ENCODE peak calls at places on chromosome 16, in ten cellular contexts. X, M, F, G, T, H, I, Y, B and V are unnamed samples.

GRCh38 chr16:59324462-59324861 is 590.3 kb upstream of the GOT2 start:
- DNase-seq in F (no peak), I (no peak), B (no peak), Y (no peak), G (no peak), M (no peak), H (no peak), X (peak), T (peak), V (no peak)

GRCh38 chr16:51569204-51569911 is 418.3 kb upstream of the SALL1 start:
- DNase-seq in G (no peak), T (peak), H (no peak), Y (no peak), X (peak), B (no peak), F (peak), M (no peak), I (no peak), V (no peak)

GRCh38 chr16:23903001-23903414 is 67.2 kb downstream of the PRKCB start:
- DNase-seq in I (no peak), G (no peak), M (no peak), F (no peak), H (no peak), B (no peak), T (peak), X (no peak), Y (peak), V (no peak)

GRCh38 chr16:76176153-76176552 is 101.0 kb upstream of the CNTNAP4 start:
- DNase-seq in Y (no peak), B (no peak), X (no peak), G (no peak), I (no peak), F (peak), T (no peak), M (no peak), H (no peak), V (no peak)

GRCh38 chr16:57341441-57342303 is 16.9 kb upstream of the CCL22 start:
- DNase-seq in H (no peak), Y (peak), T (peak), X (peak), I (no peak), F (no peak), B (no peak), M (no peak), G (peak), V (peak)

GRCh38 chr16:49350265-49351103 is 23.1 kb upstream of the C16orf78 start:
- DNase-seq in G (peak), F (peak), M (peak), B (no peak), I (peak), X (peak), H (no peak), Y (peak), T (peak), V (peak)

GRCh38 chr16:24610421-24610765 is 71.0 kb downstream of the RBBP6 start:
- DNase-seq in G (no peak), H (no peak), M (peak), X (peak), Y (peak), I (peak), T (peak), F (no peak), B (no peak), V (no peak)

GRCh38 chr16:15644306-15644961 is 1.5 kb upstream of the MARF1 start:
- DNase-seq in F (peak), H (no peak), I (no peak), M (no peak), X (no peak), T (peak), Y (peak), B (no peak), G (peak), V (no peak)

GRCh38 chr16:25721439-25721838 is 29.7 kb downstream of the HS3ST4 start:
- DNase-seq in B (no peak), X (no peak), G (no peak), I (no peak), Y (no peak), T (no peak), M (no peak), H (no peak), F (no peak), V (no peak)

GRCh38 chr16:27498916-27499658 is 50.6 kb downstream of the GTF3C1 start:
- DNase-seq in G (no peak), B (peak), M (no peak), Y (no peak), I (peak), X (no peak), H (no peak), F (no peak), T (no peak), V (no peak)

GRCh38 chr16:13325396-13325795 is 424.0 kb downstream of the SHISA9 start:
- DNase-seq in Y (no peak), H (no peak), F (no peak), X (no peak), I (no peak), M (no peak), T (no peak), G (no peak), B (no peak), V (no peak)

GRCh38 chr16:86899757-86900156 is 321.4 kb downstream of the FOXL1 start:
- DNase-seq in M (no peak), Y (no peak), I (no peak), B (no peak), X (peak), F (no peak), H (no peak), T (peak), G (no peak), V (no peak)

GRCh38 chr16:86634290-86634689 is 55.9 kb downstream of the FOXL1 start:
- DNase-seq in G (no peak), Y (peak), X (peak), B (no peak), M (no peak), H (no peak), I (no peak), T (peak), F (no peak), V (no peak)

GRCh38 chr16:76653390-76654026 is 376.3 kb downstream of the CNTNAP4 start:
- DNase-seq in G (peak), X (peak), F (peak), M (no peak), Y (peak), T (peak), I (no peak), H (no peak), B (peak), V (peak)

GRCh38 chr16:74439685-74440084 is 18.4 kb upstream of the CLEC18B start:
- DNase-seq in F (no peak), T (no peak), B (no peak), G (no peak), M (no peak), H (no peak), I (no peak), Y (no peak), X (no peak), V (no peak)

GRCh38 chr16:6206080-6206479 is 1108.5 kb upstream of the EEF2KMT start:
- DNase-seq in F (no peak), G (no peak), I (no peak), H (no peak), X (no peak), B (no peak), M (no peak), T (no peak), Y (no peak), V (no peak)

GRCh38 chr16:46947900-46948547 is 25.4 kb downstream of the DNAJA2 start:
- DNase-seq in B (no peak), Y (peak), T (peak), M (no peak), G (no peak), I (peak), F (peak), H (no peak), X (peak), V (no peak)

GRCh38 chr16:62625291-62625690 is 589.1 kb upstream of the CDH8 start:
- DNase-seq in M (no peak), I (no peak), X (no peak), G (no peak), H (no peak), T (no peak), B (no peak), Y (no peak), F (no peak), V (no peak)

GRCh38 chr16:81841709-81842108 is 62.6 kb downstream of the PLCG2 start:
- DNase-seq in F (peak), I (no peak), M (no peak), G (no peak), H (no peak), Y (no peak), T (no peak), X (no peak), B (no peak), V (no peak)

GRCh38 chr16:66365588-66365987 is 903 bp upstream of the CDH5 start:
- DNase-seq in B (no peak), M (peak), G (no peak), I (no peak), T (peak), Y (peak), X (peak), H (no peak), F (no peak), V (no peak)

GRCh38 chr16:88194397-88195020 is 188.2 kb upstream of the ZNF469 start:
- DNase-seq in Y (peak), T (no peak), B (no peak), I (no peak), F (no peak), X (peak), G (no peak), H (no peak), M (no peak), V (peak)

GRCh38 chr16:12079411-12079965 is 103.0 kb downstream of the SNX29 start:
- DNase-seq in I (no peak), T (no peak), B (no peak), G (no peak), X (no peak), F (no peak), Y (no peak), M (no peak), H (no peak), V (no peak)

GRCh38 chr16:68328860-68329370 is 18.1 kb downstream of the PRMT7 start:
- DNase-seq in F (no peak), M (no peak), G (no peak), T (no peak), Y (no peak), B (no peak), H (no peak), X (no peak), I (no peak), V (no peak)
- TF ChIP-seq CTCF in F (no peak), M (no peak), G (no peak), T (no peak), Y (no peak), B (no peak), H (no peak), X (no peak), I (no peak), V (no peak)

GRCh38 chr16:3086596-3087242 is 12.4 kb downstream of the ZSCAN10 start:
- DNase-seq in B (no peak), H (no peak), T (no peak), Y (no peak), G (no peak), M (no peak), I (peak), X (no peak), F (no peak), V (no peak)

GRCh38 chr16:3088925-3089716 is 10.0 kb downstream of the ZSCAN10 start:
- DNase-seq in Y (no peak), I (peak), T (no peak), H (no peak), B (no peak), G (no peak), X (no peak), M (no peak), F (no peak), V (no peak)

GRCh38 chr16:3088450-3088849 is 10.6 kb downstream of the ZSCAN10 start:
- DNase-seq in F (no peak), T (no peak), H (no peak), Y (no peak), I (peak), G (no peak), M (no peak), X (no peak), B (no peak), V (no peak)

GRCh38 chr16:3087243-3087791 is 11.8 kb downstream of the ZSCAN10 start:
- DNase-seq in X (no peak), F (no peak), M (peak), I (peak), H (no peak), T (no peak), Y (no peak), B (no peak), G (no peak), V (no peak)

GRCh38 chr16:3087836-3088235 is 11.3 kb downstream of the ZSCAN10 start:
- DNase-seq in X (no peak), I (peak), G (no peak), H (no peak), F (no peak), M (peak), B (no peak), Y (no peak), T (no peak), V (no peak)
- H3K4me3 ChIP-seq in X (no peak), I (no peak), G (no peak), H (no peak), F (no peak), M (peak), B (no peak), Y (no peak), T (no peak), V (no peak)

DNA sequence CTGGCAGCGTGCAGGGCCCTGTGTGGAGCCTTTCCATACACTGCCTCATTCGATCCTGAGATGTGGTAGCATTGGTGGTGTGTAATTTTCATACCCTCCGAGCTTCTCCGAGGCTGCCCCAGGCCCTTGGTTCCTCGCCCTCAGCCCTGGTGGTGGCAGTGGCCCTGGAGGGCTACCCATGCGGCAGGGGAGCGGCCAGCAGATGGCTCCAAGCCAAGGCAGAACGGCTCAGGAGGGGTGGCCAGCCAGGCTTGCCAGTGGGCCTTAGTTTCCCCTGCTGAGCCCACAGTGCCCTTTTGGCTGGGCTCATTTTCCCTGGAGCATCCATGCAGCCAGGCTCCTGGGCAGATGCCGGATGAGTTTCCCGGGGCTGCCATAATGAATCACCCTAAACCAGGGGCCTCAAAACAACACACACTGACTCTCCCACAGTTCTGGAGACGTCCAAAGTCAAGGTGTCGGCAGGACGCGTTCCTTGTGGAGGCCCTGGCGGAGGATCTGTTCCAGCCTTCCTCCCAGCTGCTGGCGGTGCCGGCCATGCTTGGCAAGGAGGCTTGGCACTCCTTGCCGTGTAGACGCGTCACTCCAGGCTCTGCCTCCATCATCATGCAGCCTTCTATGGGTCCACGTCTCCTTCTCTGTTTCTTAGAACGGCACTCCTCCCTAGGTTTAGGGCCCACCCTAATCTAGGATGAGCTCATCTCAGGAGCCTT is 158.8 kb upstream of the GSE1 start:
- DNase-seq in T (no peak), G (no peak), B (no peak), Y (no peak), X (no peak), F (no peak), I (no peak), M (no peak), H (no peak), V (no peak)
- TF ChIP-seq CTCF in T (no peak), G (no peak), B (no peak), Y (no peak), X (no peak), F (no peak), I (no peak), M (no peak), H (no peak), V (no peak)

GRCh38 chr16:31083981-31084380 is 4.8 kb downstream of the PRSS53 start:
- DNase-seq in T (no peak), H (no peak), X (no peak), B (no peak), G (no peak), F (no peak), M (no peak), Y (no peak), I (no peak), V (no peak)

GRCh38 chr16:31085873-31086628 is 2.7 kb downstream of the PRSS53 start:
- DNase-seq in B (no peak), G (no peak), X (no peak), I (no peak), M (no peak), F (no peak), H (no peak), T (no peak), Y (no peak), V (no peak)

GRCh38 chr16:31084584-31085298 is 4.0 kb downstream of the PRSS53 start:
- DNase-seq in M (no peak), G (no peak), X (no peak), B (no peak), I (no peak), F (no peak), Y (no peak), T (no peak), H (no peak), V (no peak)

GRCh38 chr16:31086629-31086906 is 2.2 kb downstream of the PRSS53 start:
- DNase-seq in M (no peak), Y (no peak), T (no peak), H (no peak), F (no peak), I (no peak), G (no peak), X (no peak), B (no peak), V (no peak)

GRCh38 chr16:31085371-31085770 is 3.4 kb downstream of the PRSS53 start:
- DNase-seq in B (no peak), X (no peak), Y (no peak), F (no peak), G (no peak), H (no peak), T (no peak), M (no peak), I (no peak), V (no peak)
- H3K4me3 ChIP-seq in B (no peak), X (no peak), Y (no peak), F (no peak), G (no peak), H (no peak), T (no peak), M (no peak), I (no peak), V (no peak)

DNA sequence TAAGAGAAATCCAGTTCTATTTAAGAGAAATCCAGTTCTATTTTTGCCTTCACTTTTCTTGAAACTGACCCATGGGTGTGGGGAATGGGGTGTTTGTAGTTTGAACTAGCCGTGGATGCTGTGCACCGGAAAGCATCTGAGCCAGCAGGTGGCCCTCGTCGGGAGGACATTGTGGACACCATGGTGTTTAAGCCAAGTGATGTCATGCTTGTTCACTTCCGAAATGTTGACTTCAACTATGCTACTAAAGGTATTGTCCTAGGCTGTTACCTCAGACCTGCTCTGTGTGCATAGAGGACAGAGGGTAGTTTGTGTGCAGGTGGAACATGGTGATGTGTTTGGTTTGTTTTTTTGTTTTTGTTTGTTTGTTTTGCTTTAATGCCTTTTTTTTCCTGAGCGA is 3.3 kb downstream of the ATXN2L start:
- DNase-seq in F (no peak), T (peak), M (no peak), B (no peak), G (no peak), Y (no peak), X (no peak), H (no peak), I (no peak), V (no peak)
- TF ChIP-seq CTCF in F (no peak), T (peak), M (no peak), B (no peak), G (no peak), Y (peak), X (peak), H (no peak), I (no peak), V (peak)